ENCODE peak calls at places on chromosome 14, in five cellular contexts. M, L, V, Y and X are unnamed samples. For H3K4me1, the result is how much of the 10 kb centered on the place peaks cover.

GRCh38 chr14:75081835-75082234 is 12.4 kb downstream of the ZC2HC1C start:
- DNase-seq in M (no peak), L (no peak), V (no peak), Y (no peak), X (no peak)

GRCh38 chr14:20662968-20663731 is 21.2 kb upstream of the RNASE4 start:
- DNase-seq in M (peak), L (peak), V (peak), Y (peak), X (peak)

GRCh38 chr14:21092147-21093011 is 6.1 kb downstream of the ZNF219 start:
- DNase-seq in M (peak), L (peak), V (peak), Y (peak), X (peak)

GRCh38 chr14:67221248-67221981 is 19.8 kb upstream of the PALS1 start:
- DNase-seq in M (no peak), L (no peak), V (no peak), Y (no peak), X (no peak)

GRCh38 chr14:52790756-52791203 is 627 bp downstream of the GNPNAT1 start:
- DNase-seq in M (no peak), L (no peak), V (peak), Y (no peak), X (no peak)

GRCh38 chr14:34338056-34338455 is 124.0 kb downstream of the SPTSSA start:
- DNase-seq in M (no peak), L (no peak), V (no peak), Y (no peak), X (no peak)

GRCh38 chr14:35858521-35859209 is 32.5 kb downstream of the BRMS1L start:
- DNase-seq in M (no peak), L (no peak), V (no peak), Y (no peak), X (no peak)

GRCh38 chr14:77032854-77033621 is 4.5 kb upstream of the IRF2BPL start:
- DNase-seq in M (peak), L (peak), V (peak), Y (peak), X (peak)

GRCh38 chr14:93736378-93737014 is 51.8 kb downstream of the PRIMA1 start:
- DNase-seq in M (peak), L (peak), V (no peak), Y (no peak), X (no peak)

GRCh38 chr14:33563492-33563891 is 387.4 kb downstream of the EGLN3 start:
- DNase-seq in M (no peak), L (no peak), V (no peak), Y (no peak), X (no peak)

GRCh38 chr14:59321184-59321952 is 132.9 kb downstream of the DAAM1 start:
- DNase-seq in M (no peak), L (no peak), V (no peak), Y (no peak), X (no peak)

GRCh38 chr14:101554991-101555668 is 6.2 kb upstream of the DIO3 start:
- DNase-seq in M (peak), L (no peak), V (no peak), Y (no peak), X (no peak)

GRCh38 chr14:57871487-57872080 is 5.7 kb upstream of the SLC35F4 start:
- DNase-seq in M (no peak), L (peak), V (peak), Y (peak), X (no peak)

GRCh38 chr14:80946797-80947196 is 5.3 kb upstream of the CEP128 start:
- DNase-seq in M (no peak), L (no peak), V (no peak), Y (no peak), X (no peak)

GRCh38 chr14:64594438-64594837 is 44.7 kb downstream of the PPP1R36 start:
- DNase-seq in M (no peak), L (no peak), V (no peak), Y (no peak), X (no peak)

GRCh38 chr14:55126089-55126488 is 3.0 kb upstream of the LGALS3 start:
- DNase-seq in M (no peak), L (no peak), V (no peak), Y (no peak), X (no peak)

GRCh38 chr14:103522649-103523582 is at the start of gene CKB:
- DNase-seq in M (peak), L (peak), V (no peak), Y (peak), X (no peak)

GRCh38 chr14:105118646-105119409 is 49.7 kb downstream of the JAG2 start:
- DNase-seq in M (no peak), L (no peak), V (no peak), Y (no peak), X (no peak)

GRCh38 chr14:67663633-67664032 is 10.8 kb downstream of the VTI1B start:
- DNase-seq in M (no peak), L (no peak), V (no peak), Y (no peak), X (no peak)

GRCh38 chr14:65949711-65950516 is 536.3 kb upstream of the CCDC196 start:
- DNase-seq in M (peak), L (peak), V (peak), Y (no peak), X (peak)

GRCh38 chr14:96380735-96381134 is 11.2 kb upstream of the AK7 start:
- DNase-seq in M (no peak), L (no peak), V (no peak), Y (no peak), X (no peak)

GRCh38 chr14:80491131-80491530 is 279.8 kb upstream of the DIO2 start:
- DNase-seq in M (peak), L (peak), V (peak), Y (no peak), X (no peak)

GRCh38 chr14:74574092-74574438 is 38.0 kb downstream of the LTBP2 start:
- DNase-seq in M (no peak), L (no peak), V (peak), Y (no peak), X (no peak)

GRCh38 chr14:50790568-50790967 is 40.4 kb downstream of the NIN start:
- DNase-seq in M (no peak), L (no peak), V (no peak), Y (no peak), X (no peak)

GRCh38 chr14:67610491-67610890 is 9.2 kb upstream of the ARG2 start:
- DNase-seq in M (no peak), L (no peak), V (no peak), Y (no peak), X (no peak)

GRCh38 chr14:67446371-67447032 is 34.5 kb upstream of the PLEK2 start:
- DNase-seq in M (no peak), L (no peak), V (no peak), Y (no peak), X (no peak)

GRCh38 chr14:96038920-96039632 is at the start of gene C14orf132:
- DNase-seq in M (peak), L (peak), V (no peak), Y (no peak), X (no peak)

GRCh38 chr14:33589334-33589733 is 361.5 kb downstream of the EGLN3 start:
- DNase-seq in M (no peak), L (no peak), V (no peak), Y (no peak), X (no peak)

GRCh38 chr14:105701456-105702274 is 175.3 kb downstream of the TMEM121 start:
- DNase-seq in M (no peak), L (peak), V (no peak), Y (no peak), X (no peak)

GRCh38 chr14:37591311-37591940 is 3.6 kb downstream of the FOXA1 start:
- DNase-seq in M (peak), L (peak), V (no peak), Y (no peak), X (no peak)

GRCh38 chr14:65880507-65880906 is 468.0 kb downstream of the FUT8 start:
- DNase-seq in M (no peak), L (no peak), V (no peak), Y (no peak), X (no peak)

GRCh38 chr14:21069388-21070082 is 569 bp upstream of the ARHGEF40 start:
- DNase-seq in M (peak), L (peak), V (no peak), Y (peak), X (no peak)

GRCh38 chr14:73153272-73153671 is 17.0 kb downstream of the PSEN1 start:
- DNase-seq in M (no peak), L (no peak), V (no peak), Y (no peak), X (no peak)

GRCh38 chr14:65302571-65303184 is 109.9 kb upstream of the FUT8 start:
- DNase-seq in M (no peak), L (no peak), V (peak), Y (no peak), X (no peak)

GRCh38 chr14:94176808-94177207 is 2.7 kb downstream of the PPP4R4 start:
- DNase-seq in M (no peak), L (no peak), V (no peak), Y (no peak), X (no peak)

GRCh38 chr14:64628940-64629403 is 75.3 kb upstream of the PLEKHG3 start:
- DNase-seq in M (no peak), L (peak), V (no peak), Y (no peak), X (no peak)

GRCh38 chr14:71117839-71118743 is 210.8 kb downstream of the PCNX1 start:
- DNase-seq in M (no peak), L (no peak), V (no peak), Y (no peak), X (no peak)

GRCh38 chr14:24894583-24895242 is 155.2 kb downstream of the STXBP6 start:
- DNase-seq in M (no peak), L (no peak), V (no peak), Y (no peak), X (no peak)

GRCh38 chr14:77316872-77317271 is 3.8 kb downstream of the POMT2 start:
- DNase-seq in M (no peak), L (peak), V (no peak), Y (no peak), X (no peak)

GRCh38 chr14:26026384-26026783 is 571.4 kb downstream of the NOVA1 start:
- DNase-seq in M (no peak), L (no peak), V (no peak), Y (no peak), X (no peak)
- H3K4me1 ChIP-seq in M (under half), L (under half), V (under half), Y (under half), X (under half)

GRCh38 chr14:61608245-61609142 is 86.8 kb upstream of the HIF1A start:
- DNase-seq in M (no peak), L (no peak), V (no peak), Y (peak), X (no peak)
- H3K27ac ChIP-seq in M (no peak), L (peak), V (no peak), Y (no peak), X (no peak)

DNA sequence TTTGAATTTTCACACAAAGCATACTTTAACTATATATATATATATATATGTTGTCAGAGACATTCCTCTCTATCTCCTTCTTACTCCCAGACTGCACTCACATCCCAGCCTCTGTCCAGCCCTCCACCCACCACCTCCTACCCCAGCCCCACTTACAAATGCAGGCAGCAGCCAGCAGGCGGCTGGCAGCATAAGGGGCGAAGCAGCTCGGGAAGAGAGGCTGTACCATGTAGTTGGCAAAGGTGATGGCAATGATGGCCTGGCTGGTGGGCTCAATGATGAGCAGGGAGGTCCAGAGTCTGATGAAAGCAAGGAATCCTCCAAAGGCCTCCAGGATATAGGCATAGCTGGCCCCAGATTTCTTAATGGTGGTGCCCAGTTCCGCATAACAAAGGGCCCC is 2.5 kb downstream of the SLC7A7 start:
- DNase-seq in M (no peak), L (peak), V (no peak), Y (no peak), X (no peak)
- H3K4me1 ChIP-seq in M (under half), L (under half), V (under half), Y (under half), X (under half)

GRCh38 chr14:89618309-89618708 is 201.3 kb upstream of the FOXN3 start:
- DNase-seq in M (no peak), L (no peak), V (peak), Y (no peak), X (no peak)

GRCh38 chr14:89617471-89618291 is 200.6 kb upstream of the FOXN3 start:
- DNase-seq in M (peak), L (peak), V (peak), Y (peak), X (peak)

GRCh38 chr14:89617142-89617460 is 200.1 kb upstream of the FOXN3 start:
- DNase-seq in M (no peak), L (no peak), V (no peak), Y (no peak), X (no peak)

GRCh38 chr14:89615421-89615820 is 198.4 kb upstream of the FOXN3 start:
- DNase-seq in M (no peak), L (no peak), V (no peak), Y (no peak), X (no peak)

GRCh38 chr14:89616425-89617141 is 199.6 kb upstream of the FOXN3 start:
- DNase-seq in M (no peak), L (peak), V (peak), Y (no peak), X (peak)
- H3K27ac ChIP-seq in M (no peak), L (no peak), V (peak), Y (no peak), X (peak)

DNA sequence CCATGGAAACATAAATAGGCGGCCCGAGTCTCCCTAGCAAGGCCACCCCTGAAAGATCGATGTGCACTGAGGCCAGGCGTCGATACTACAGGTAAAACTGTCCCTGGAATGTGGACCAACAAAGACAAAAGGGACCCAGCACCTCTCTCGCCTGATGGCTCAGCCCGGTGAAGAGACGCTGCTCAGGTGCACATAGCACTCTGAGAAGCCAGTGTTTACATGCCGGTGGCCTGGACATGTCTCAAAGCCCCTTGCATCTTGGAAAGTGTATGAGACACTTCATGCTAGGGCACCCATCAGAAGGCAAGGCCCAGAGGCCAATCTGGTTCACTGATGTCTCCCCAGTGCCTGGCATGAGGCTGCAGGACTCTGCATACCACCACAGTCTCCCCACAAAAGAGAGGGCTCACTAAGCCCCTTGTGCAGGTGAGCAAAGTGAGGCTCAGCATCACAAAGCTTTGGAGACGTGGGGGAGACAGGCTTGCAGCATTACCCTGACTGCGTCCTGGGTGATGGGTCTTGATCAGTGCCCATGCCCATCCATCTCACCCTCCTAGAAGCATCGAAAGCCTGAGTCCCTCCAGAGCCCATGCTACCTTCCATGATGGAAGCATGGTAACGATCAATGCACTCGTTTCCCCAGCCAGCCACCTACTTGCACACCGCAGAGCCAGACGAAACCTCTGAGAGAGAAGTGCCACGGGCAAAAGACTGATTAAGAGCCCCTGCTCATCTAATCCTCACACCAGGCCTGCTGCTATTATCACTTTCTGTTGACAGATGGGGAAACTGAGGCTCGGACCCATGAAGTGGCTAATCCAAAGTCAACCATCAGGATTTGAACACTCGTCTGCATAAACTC is 16.1 kb downstream of the BCL11B start:
- DNase-seq in M (no peak), L (no peak), V (peak), Y (no peak), X (peak)
- H3K4me1 ChIP-seq in M (under half), L (under half), V (half or more), Y (under half), X (half or more)